ENCODE peak calls at places on chromosomes 12 and 14, in eight cellular contexts. R is NCI-H345; O is left colon; H is stimulated activated CD4-positive, alpha-beta T cell treated with anti-CD3 and anti-CD28 coated beads, Interleukin-2, amount 100 ng/mL, for 48 hours; D is cardiac muscle cell; J is tibial artery; K is hippocampal formation; W is brain microvascular endothelial cell. X is an unnamed sample.

GRCh38 chr12:115891551-115891950 is 385.9 kb downstream of the MED13L start:
- DNase-seq in D (no peak), H (no peak), O (no peak), K (no peak), W (no peak), R (no peak), J (no peak), X (no peak)

GRCh38 chr14:103533137-103533998 is 4.4 kb downstream of the TRMT61A start:
- DNase-seq in R (no peak), H (no peak), D (no peak), W (no peak), J (no peak), O (peak; percentile 28), K (no peak), X (no peak)

GRCh38 chr14:59427653-59428578 is 37.3 kb downstream of the GPR135 start:
- DNase-seq in R (no peak), W (peak; percentile 76), O (no peak), D (no peak), J (peak; percentile 51), H (no peak), K (no peak), X (no peak)

GRCh38 chr14:51828017-51828797 is 32.2 kb upstream of the GNG2 start:
- DNase-seq in J (no peak), W (peak; percentile 67), H (peak; percentile 62), R (no peak), K (no peak), O (peak; percentile 24), D (no peak), X (no peak)

GRCh38 chr12:79690156-79690605 is 583 bp downstream of the PAWR start:
- DNase-seq in H (no peak), K (no peak), J (peak; percentile 31), O (peak; percentile 66), D (peak; percentile 75), W (peak; percentile 24), R (no peak), X (no peak)

GRCh38 chr12:14126692-14127091 is 145.3 kb upstream of the GRIN2B start:
- DNase-seq in O (no peak), H (no peak), D (no peak), J (no peak), R (no peak), W (no peak), K (no peak), X (no peak)

GRCh38 chr12:1820191-1820599 is at the start of gene LRTM2:
- DNase-seq in D (no peak), O (no peak), R (no peak), H (no peak), K (no peak), J (no peak), W (no peak), X (no peak)

GRCh38 chr12:104957388-104958008 is 592 bp downstream of the SLC41A2 start:
- DNase-seq in K (no peak), R (peak; percentile 49), W (no peak), O (peak; percentile 60), J (peak; percentile 41), D (no peak), H (no peak), X (peak; percentile 12)

GRCh38 chr14:104724407-104724980 is 465 bp downstream of the ADSS1 start:
- DNase-seq in W (no peak), K (no peak), H (no peak), O (peak; percentile 59), J (peak; percentile 68), D (peak; percentile 24), R (no peak), X (no peak)

GRCh38 chr12:9900930-9901329 is 19.6 kb downstream of the KLRF2 start:
- DNase-seq in K (no peak), H (no peak), D (no peak), J (no peak), W (no peak), O (no peak), R (no peak), X (no peak)

GRCh38 chr14:100076133-100076532 is 10.9 kb downstream of the EVL start:
- DNase-seq in H (no peak), D (no peak), W (no peak), O (no peak), K (no peak), J (peak; percentile 44), R (no peak), X (no peak)

GRCh38 chr12:31655208-31655607 is 4.3 kb upstream of the ETFBKMT start:
- DNase-seq in O (no peak), R (no peak), H (no peak), D (peak; percentile 46), J (no peak), W (no peak), K (no peak), X (no peak)

GRCh38 chr12:4270670-4271432 is 2.7 kb upstream of the CCND2 start:
- DNase-seq in W (no peak), O (peak; percentile 75), D (peak; percentile 49), K (no peak), R (no peak), J (peak; percentile 64), H (peak; percentile 43), X (no peak)

GRCh38 chr14:84162658-84163057 is 1367.3 kb upstream of the FLRT2 start:
- DNase-seq in H (no peak), K (no peak), W (no peak), J (no peak), O (no peak), R (no peak), D (peak; percentile 28), X (no peak)

GRCh38 chr12:61530456-61530855 is 729.7 kb upstream of the USP15 start:
- DNase-seq in J (no peak), R (no peak), H (no peak), K (no peak), W (peak; percentile 8), D (no peak), O (no peak), X (no peak)

GRCh38 chr12:48119834-48120195 is 651 bp downstream of the PFKM start:
- DNase-seq in R (no peak), D (peak; percentile 34), J (no peak), W (no peak), H (no peak), K (no peak), O (no peak), X (no peak)

GRCh38 chr12:91432755-91433154 is 250.1 kb upstream of the DCN start:
- DNase-seq in W (no peak), R (no peak), H (no peak), O (no peak), K (no peak), D (no peak), J (no peak), X (no peak)

GRCh38 chr14:103091041-103091882 is 3.3 kb upstream of the EXOC3L4 start:
- DNase-seq in D (peak; percentile 73), W (no peak), R (no peak), K (no peak), J (no peak), O (peak; percentile 81), H (peak; percentile 68), X (no peak)

GRCh38 chr12:29552324-29552927 is 54.9 kb upstream of the OVCH1 start:
- DNase-seq in J (peak; percentile 51), R (peak; percentile 58), O (peak; percentile 56), H (peak; percentile 59), W (peak; percentile 40), D (peak; percentile 74), K (peak; percentile 34), X (peak; percentile 56)

GRCh38 chr12:59695379-59695778 is 99.5 kb downstream of the SLC16A7 start:
- DNase-seq in H (no peak), K (no peak), O (no peak), W (peak; percentile 32), R (no peak), D (no peak), J (no peak), X (no peak)

GRCh38 chr12:123761841-123762714 is at the start of gene DNAH10:
- DNase-seq in H (peak; percentile 41), R (peak; percentile 48), K (no peak), D (peak; percentile 81), O (peak; percentile 57), J (no peak), W (no peak), X (no peak)

GRCh38 chr12:43973993-43974392 is 138.1 kb downstream of the TMEM117 start:
- DNase-seq in K (no peak), D (no peak), W (no peak), J (no peak), O (no peak), H (no peak), R (no peak), X (no peak)